ENCODE peak calls at places on chromosomes 12 and 14, in seven cellular contexts. H, T, M, O, L, F and U are unnamed samples.

GRCh38 chr12:84986586-84986985 is 49.5 kb downstream of the TSPAN19 start:
- DNase-seq in H (no peak), T (no peak), M (peak; percentile 82), O (no peak), L (no peak), F (no peak), U (no peak)

GRCh38 chr14:37673439-37673838 is 78.0 kb downstream of the TTC6 start:
- DNase-seq in H (no peak), T (no peak), M (no peak), O (peak; percentile 43), L (no peak), F (no peak), U (no peak)

GRCh38 chr12:53761306-53761705 is 9.5 kb upstream of the CISTR start:
- DNase-seq in H (no peak), T (no peak), M (no peak), O (no peak), L (no peak), F (no peak), U (no peak)

GRCh38 chr12:18250313-18250916 is 10.9 kb upstream of the PIK3C2G start:
- DNase-seq in H (no peak), T (no peak), M (peak; percentile 84), O (no peak), L (peak; percentile 54), F (no peak), U (peak; percentile 24)

GRCh38 chr14:40204441-40205175 is 772.4 kb upstream of the FBXO33 start:
- DNase-seq in H (no peak), T (no peak), M (no peak), O (no peak), L (no peak), F (no peak), U (peak; percentile 53)

GRCh38 chr12:56628671-56629458 is 1.3 kb downstream of the BAZ2A start:
- DNase-seq in H (peak; percentile 75), T (peak; percentile 94), M (peak; percentile 77), O (peak; percentile 76), L (no peak), F (peak; percentile 76), U (peak; percentile 61)

GRCh38 chr12:127280393-127281275 is 986.3 kb upstream of the TMEM132C start:
- DNase-seq in H (peak; percentile 57), T (peak; percentile 86), M (no peak), O (peak; percentile 69), L (peak; percentile 62), F (peak; percentile 75), U (peak; percentile 90)

GRCh38 chr12:59695379-59695778 is 99.5 kb downstream of the SLC16A7 start:
- DNase-seq in H (no peak), T (no peak), M (peak; percentile 62), O (no peak), L (no peak), F (no peak), U (no peak)

GRCh38 chr14:99612065-99612736 is 8.2 kb upstream of the CCDC85C start:
- DNase-seq in H (no peak), T (no peak), M (no peak), O (no peak), L (no peak), F (no peak), U (no peak)

GRCh38 chr12:47155457-47156166 is 75.9 kb upstream of the AMIGO2 start:
- DNase-seq in H (no peak), T (no peak), M (peak; percentile 25), O (no peak), L (no peak), F (no peak), U (no peak)

GRCh38 chr12:72144553-72144952 is 127.6 kb upstream of the TRHDE start:
- DNase-seq in H (no peak), T (no peak), M (no peak), O (no peak), L (no peak), F (no peak), U (no peak)
- TF ChIP-seq CTCF in H (no peak), T (no peak), M (no peak), O (no peak), L (no peak), F (no peak), U (no peak)

DNA sequence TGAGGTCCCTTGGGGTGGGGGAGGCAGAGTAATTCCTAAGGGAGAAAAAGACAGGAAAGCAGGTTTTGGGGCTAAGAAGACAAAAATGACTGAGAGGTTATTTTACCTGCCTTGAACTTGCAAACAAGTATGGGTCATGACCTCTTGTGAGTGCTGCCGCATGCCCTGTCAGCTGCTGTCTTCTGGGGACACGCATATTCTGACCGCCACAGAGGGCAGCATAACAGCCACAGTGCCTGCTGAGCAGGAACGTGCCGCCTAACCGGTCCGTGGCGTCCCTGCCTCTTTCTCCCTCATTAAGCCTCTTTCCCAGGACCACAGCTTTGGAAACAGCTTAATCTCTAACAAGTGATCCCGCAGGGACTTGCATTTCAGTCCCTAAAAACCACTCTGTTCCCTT is 51.3 kb upstream of the KCNA1 start:
- DNase-seq in H (no peak), T (peak; percentile 75), M (no peak), O (peak; percentile 59), L (no peak), F (no peak), U (peak; percentile 49)
- TF ChIP-seq CTCF in H (no peak), T (no peak), M (no peak), O (no peak), L (no peak), F (no peak), U (no peak)

GRCh38 chr12:130041983-130042812 is 120.1 kb upstream of the FZD10 start:
- DNase-seq in H (no peak), T (peak; percentile 89), M (no peak), O (peak; percentile 87), L (no peak), F (peak; percentile 64), U (peak; percentile 96)
- TF ChIP-seq CTCF in H (peak; percentile 49), T (no peak), M (no peak), O (peak; percentile 95), L (no peak), F (peak; percentile 87), U (peak; percentile 96)

GRCh38 chr14:45610303-45610702 is 357.3 kb upstream of the MIS18BP1 start:
- DNase-seq in H (no peak), T (no peak), M (peak; percentile 1), O (no peak), L (no peak), F (no peak), U (no peak)
- TF ChIP-seq CTCF in H (no peak), T (no peak), M (peak; percentile 21), O (peak; percentile 12), L (no peak), F (peak; percentile 26), U (peak; percentile 39)

GRCh38 chr14:50039120-50039517 is 77.3 kb downstream of the VCPKMT start:
- DNase-seq in H (no peak), T (no peak), M (no peak), O (no peak), L (no peak), F (no peak), U (no peak)

GRCh38 chr14:50037240-50037639 is 79.1 kb downstream of the VCPKMT start:
- DNase-seq in H (no peak), T (no peak), M (no peak), O (no peak), L (no peak), F (no peak), U (no peak)

GRCh38 chr14:50037837-50038236 is 78.5 kb downstream of the VCPKMT start:
- DNase-seq in H (no peak), T (no peak), M (no peak), O (no peak), L (no peak), F (peak; percentile 55), U (no peak)

GRCh38 chr14:50039734-50040400 is 76.5 kb downstream of the VCPKMT start:
- DNase-seq in H (no peak), T (peak; percentile 91), M (no peak), O (no peak), L (no peak), F (peak; percentile 85), U (no peak)

GRCh38 chr14:50038398-50039119 is 77.8 kb downstream of the VCPKMT start:
- DNase-seq in H (no peak), T (no peak), M (peak; percentile 82), O (no peak), L (no peak), F (no peak), U (no peak)
- TF ChIP-seq CTCF in H (no peak), T (no peak), M (no peak), O (no peak), L (no peak), F (no peak), U (no peak)

DNA sequence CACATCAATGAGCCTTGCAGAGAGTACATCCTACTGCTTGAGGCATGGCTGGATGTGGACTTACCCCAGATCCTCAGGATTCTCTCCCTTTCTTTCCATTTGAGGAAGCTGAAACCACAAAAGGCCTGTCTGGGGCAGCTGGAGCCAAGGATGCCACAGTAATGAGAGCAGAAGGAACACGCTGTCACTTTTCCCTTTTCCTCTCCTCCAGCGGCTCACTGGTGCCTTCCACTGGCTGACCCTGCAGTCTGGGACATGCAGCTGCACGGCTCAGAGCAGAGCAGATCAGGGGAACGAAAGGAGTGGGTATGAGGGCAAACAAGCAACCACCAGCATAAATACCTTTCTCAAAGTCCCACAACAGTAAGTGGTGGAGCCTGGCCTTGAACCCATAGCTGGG is 78.2 kb downstream of the GAS2L3 start:
- DNase-seq in H (no peak), T (no peak), M (no peak), O (no peak), L (no peak), F (no peak), U (no peak)
- TF ChIP-seq CTCF in H (no peak), T (no peak), M (no peak), O (no peak), L (no peak), F (no peak), U (no peak)

GRCh38 chr12:13164859-13165577 is 31.5 kb upstream of the EMP1 start:
- DNase-seq in H (no peak), T (no peak), M (no peak), O (no peak), L (no peak), F (no peak), U (no peak)

GRCh38 chr12:13164271-13164670 is 32.3 kb upstream of the EMP1 start:
- DNase-seq in H (no peak), T (peak; percentile 53), M (no peak), O (no peak), L (no peak), F (no peak), U (no peak)

GRCh38 chr12:13162904-13163303 is 33.6 kb upstream of the EMP1 start:
- DNase-seq in H (no peak), T (no peak), M (no peak), O (no peak), L (no peak), F (no peak), U (no peak)

GRCh38 chr12:13163868-13164267 is 32.7 kb upstream of the EMP1 start:
- DNase-seq in H (no peak), T (no peak), M (no peak), O (no peak), L (no peak), F (no peak), U (no peak)

GRCh38 chr12:13161172-13161571 is 35.4 kb upstream of the EMP1 start:
- DNase-seq in H (no peak), T (no peak), M (no peak), O (no peak), L (no peak), F (no peak), U (no peak)
- TF ChIP-seq CTCF in H (no peak), T (no peak), M (peak; percentile 6), O (peak; percentile 74), L (no peak), F (no peak), U (peak; percentile 31)